ENCODE peak calls at places on chromosomes 3 and 15, in six cellular contexts. E is adrenal gland; V is NCI-H2081 treated with DMSO at 0.1 percent for 48 hours; O is heart right ventricle; I is activated T-helper 1 cell treated with anti-CD3 and anti-CD28 coated beads, Interleukin-12 subunit alpha, Interleukin-12 subunit beta, Interleukin-2, Interleukin-4 antibody, amounts not matched to agents 30 ng/mL and 10 ng/mL and 1 ng/mL, durations not matched to agents 14 hours and 24 hours and 36 hours; S is DMS79. L is an unnamed sample.

GRCh38 chr3:107271787-107272387 is 105.4 kb upstream of the CCDC54 start:
- DNase-seq in E (no peak), V (peak), O (no peak), I (no peak), S (no peak), L (no peak)

GRCh38 chr3:150371741-150372254 is 36.3 kb upstream of the TSC22D2 start:
- DNase-seq in E (peak), V (no peak), O (peak), I (no peak), S (no peak), L (no peak)

GRCh38 chr3:124063168-124063909 is 71.4 kb upstream of the ROPN1 start:
- DNase-seq in E (peak), V (no peak), O (no peak), I (no peak), S (peak), L (peak)

GRCh38 chr3:49713336-49714105 is 6.0 kb downstream of the AMIGO3 start:
- DNase-seq in E (no peak), V (no peak), O (no peak), I (no peak), S (no peak), L (no peak)

GRCh38 chr15:61517335-61517734 is 288.2 kb upstream of the RORA start:
- DNase-seq in E (no peak), V (no peak), O (no peak), I (no peak), S (no peak), L (no peak)

GRCh38 chr3:50264389-50264963 is 4.5 kb upstream of the SEMA3B start:
- DNase-seq in E (peak), V (no peak), O (peak), I (no peak), S (no peak), L (peak)

GRCh38 chr15:47429376-47429775 is 287.9 kb upstream of the SEMA6D start:
- DNase-seq in E (no peak), V (no peak), O (no peak), I (no peak), S (no peak), L (no peak)

GRCh38 chr3:155629006-155629405 is 115.9 kb downstream of the PLCH1 start:
- DNase-seq in E (no peak), V (no peak), O (no peak), I (no peak), S (no peak), L (no peak)

GRCh38 chr15:83734487-83734886 is 80.6 kb downstream of the ADAMTSL3 start:
- DNase-seq in E (no peak), V (no peak), O (no peak), I (no peak), S (no peak), L (peak)

GRCh38 chr3:73043414-73043813 is 18.0 kb upstream of the EBLN2 start:
- DNase-seq in E (no peak), V (no peak), O (no peak), I (no peak), S (no peak), L (no peak)